ENCODE peak calls at places on chromosomes 16 and 17, in four cellular contexts. H, K, J and S are unnamed samples. For H3K4me1, the result is how much of the 10 kb centered on the place peaks cover.

GRCh38 chr17:4487820-4488716 is 10.6 kb upstream of the SPNS2 start:
- DNase-seq in J (no peak), K (no peak), H (no peak), S (no peak)

GRCh38 chr17:4559851-4560820 is at the start of gene GGT6:
- DNase-seq in H (no peak), J (no peak), K (no peak), S (no peak)

GRCh38 chr17:75639771-75640555 is 6.7 kb downstream of the SMIM5 start:
- DNase-seq in J (no peak), H (no peak), K (no peak), S (no peak)

GRCh38 chr17:2418572-2418971 is 17.7 kb upstream of the MNT start:
- DNase-seq in J (no peak), H (no peak), K (no peak), S (no peak)

GRCh38 chr16:2857451-2858244 is at the start of gene PRSS22:
- DNase-seq in H (peak), K (no peak), J (peak), S (no peak)

GRCh38 chr17:14355556-14355955 is 54.7 kb downstream of the HS3ST3B1 start:
- DNase-seq in K (no peak), J (no peak), H (no peak), S (no peak)

GRCh38 chr16:80804061-80804450 is 342 bp downstream of the CDYL2 start:
- DNase-seq in H (no peak), J (peak), K (no peak), S (no peak)

GRCh38 chr16:55302635-55303034 is 21.4 kb upstream of the IRX6 start:
- DNase-seq in J (peak), K (no peak), H (no peak), S (no peak)

GRCh38 chr16:11665071-11665491 is 3.2 kb upstream of the SNN start:
- DNase-seq in H (no peak), K (no peak), J (peak), S (peak)

GRCh38 chr17:1089915-1090314 is 89.9 kb downstream of the ABR start:
- DNase-seq in K (no peak), J (no peak), H (no peak), S (no peak)

GRCh38 chr17:75565066-75565465 is 22.5 kb upstream of the MYO15B start:
- DNase-seq in J (no peak), H (no peak), K (no peak), S (no peak)

GRCh38 chr16:70331588-70332358 is 14.9 kb upstream of the DDX19A start:
- DNase-seq in J (no peak), H (peak), K (no peak), S (no peak)

GRCh38 chr16:66357523-66357928 is 9.0 kb upstream of the CDH5 start:
- DNase-seq in K (peak), H (peak), J (no peak), S (peak)

GRCh38 chr16:73025506-73026131 is 22.3 kb downstream of the ZFHX3 start:
- DNase-seq in K (no peak), J (no peak), H (no peak), S (no peak)

GRCh38 chr16:47058295-47059086 is 85.0 kb upstream of the DNAJA2 start:
- DNase-seq in H (no peak), K (no peak), J (no peak), S (no peak)

GRCh38 chr17:48294989-48295892 is 134.8 kb downstream of the SKAP1 start:
- DNase-seq in K (no peak), J (no peak), H (peak), S (no peak)

GRCh38 chr17:2237960-2238359 is 65.6 kb downstream of the SMG6 start:
- DNase-seq in K (no peak), H (no peak), J (no peak), S (no peak)

GRCh38 chr16:4676826-4677225 is 16.5 kb upstream of the NUDT16L1 start:
- DNase-seq in H (no peak), J (no peak), K (no peak), S (no peak)

GRCh38 chr17:81239714-81240555 is 817 bp downstream of the NDUFAF8 start:
- DNase-seq in J (no peak), K (no peak), H (no peak), S (no peak)

GRCh38 chr17:82098939-82099765 is 1.1 kb upstream of the FASN start:
- DNase-seq in H (no peak), K (no peak), J (no peak), S (no peak)

GRCh38 chr17:6761817-6762216 is 6.0 kb downstream of the XAF1 start:
- DNase-seq in J (no peak), H (no peak), K (no peak), S (no peak)

GRCh38 chr17:44006581-44007345 is 2.3 kb downstream of the NAGS start:
- DNase-seq in H (peak), K (peak), J (peak), S (peak)

GRCh38 chr17:42937712-42938596 is 26.3 kb downstream of the AARSD1 start:
- DNase-seq in J (peak), K (peak), H (peak), S (peak)

GRCh38 chr16:69762843-69763556 is 868 bp downstream of the WWP2 start:
- DNase-seq in K (no peak), J (no peak), H (peak), S (no peak)

GRCh38 chr16:69171325-69172095 is 15.5 kb upstream of the SNTB2 start:
- DNase-seq in J (no peak), K (no peak), H (no peak), S (no peak)

DNA sequence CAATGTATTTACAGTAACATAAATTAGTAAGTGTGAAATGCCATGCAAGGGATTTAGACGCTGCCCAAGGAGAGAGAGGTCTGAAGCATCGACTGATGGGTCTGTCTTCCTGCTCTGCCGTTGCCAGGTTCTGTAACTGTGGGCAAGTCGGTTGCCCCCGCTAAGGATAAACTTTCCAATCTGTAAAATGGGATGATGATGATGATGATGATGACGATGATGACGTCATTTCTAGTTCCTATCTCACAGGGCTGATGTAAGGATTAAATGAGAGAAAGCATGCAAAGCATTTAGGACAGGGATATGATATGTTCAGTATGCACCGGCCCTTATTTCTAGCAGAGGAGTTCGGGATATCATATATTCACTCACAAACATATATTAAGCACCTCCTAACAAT is 54.8 kb downstream of the C17orf67 start:
- DNase-seq in K (no peak), H (no peak), J (no peak), S (no peak)
- H3K9ac ChIP-seq in K (no peak), H (no peak), J (no peak), S (no peak)

DNA sequence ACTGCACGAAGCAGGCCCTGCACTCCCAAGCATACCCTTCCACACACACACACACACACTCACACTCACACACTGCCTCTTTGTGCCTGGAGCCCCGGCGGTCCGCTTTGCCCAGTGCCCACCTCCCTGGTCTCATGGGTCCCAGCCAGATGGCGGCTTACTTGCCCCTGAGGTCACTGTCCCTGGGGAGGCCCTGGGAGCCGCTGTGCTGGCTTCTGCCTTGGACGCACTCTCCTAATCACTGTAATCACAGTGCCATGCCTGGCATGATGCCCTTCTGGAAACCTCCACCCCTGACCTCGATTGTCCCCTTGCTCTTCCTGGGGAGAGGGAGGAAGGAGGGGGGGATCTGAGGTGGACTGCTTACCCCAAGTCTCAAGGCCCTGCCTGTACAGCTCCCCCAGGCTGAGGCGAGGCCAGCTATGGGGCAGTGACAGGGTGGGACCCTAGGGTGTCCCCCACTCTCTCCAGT is 36.0 kb downstream of the ARHGAP23 start:
- DNase-seq in H (peak), J (no peak), K (no peak), S (no peak)
- H3K4me1 ChIP-seq in H (half or more), J (under half), K (under half), S (under half)

GRCh38 chr16:20319406-20319805 is 7.9 kb downstream of the GP2 start:
- DNase-seq in J (no peak), K (no peak), H (no peak), S (no peak)
- TF ChIP-seq ZNF274 in J (no peak), K (no peak), H (no peak), S (no peak)

GRCh38 chr17:17831208-17832039 is 5.4 kb downstream of the SREBF1 start:
- DNase-seq in J (no peak), K (no peak), H (no peak), S (no peak)
- H3K9ac ChIP-seq in J (no peak), K (peak), H (peak), S (no peak)

DNA sequence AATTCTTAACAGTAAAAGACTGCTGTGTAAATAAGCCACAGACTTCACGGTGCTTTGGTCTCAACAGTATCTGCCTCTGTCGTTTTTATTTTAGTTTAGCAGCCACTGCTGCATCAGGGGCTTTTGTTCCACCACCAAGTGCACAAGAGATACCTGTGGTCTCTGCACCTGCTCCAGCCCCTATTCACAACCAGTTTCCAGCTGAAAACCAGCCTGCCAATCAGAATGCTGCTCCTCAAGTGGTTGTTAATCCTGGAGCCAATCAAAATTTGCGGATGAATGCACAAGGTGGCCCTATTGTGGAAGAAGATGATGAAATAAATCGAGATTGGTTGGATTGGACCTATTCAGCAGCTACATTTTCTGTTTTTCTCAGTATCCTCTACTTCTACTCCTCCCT is 7.9 kb downstream of the HERPUD1 start:
- DNase-seq in J (no peak), H (no peak), K (no peak), S (no peak)
- H3K4me1 ChIP-seq in J (under half), H (under half), K (under half), S (under half)